ENCODE peak calls at places on chromosomes 12 and 14, in nine cellular contexts. W is AML-193; J is kidney glomerular epithelial cell; M is GM06990; O is PC-3; X is GM12892; Q is cardiac fibroblast; I is AG10803; A is stimulated activated CD4-positive, alpha-beta T cell treated with anti-CD3 and anti-CD28 coated beads, Interleukin-2, amount 100 ng/mL, for 48 hours. R is an unnamed sample.

GRCh38 chr12:12976366-12976765 is 23.7 kb downstream of the HEBP1 start:
- DNase-seq in W (no peak), J (peak), M (no peak), O (peak), X (no peak), Q (peak), I (peak), A (no peak), R (no peak)

GRCh38 chr12:49825360-49825970 is 2.7 kb downstream of the NCKAP5L start:
- DNase-seq in W (peak), J (no peak), M (no peak), O (no peak), X (no peak), Q (peak), I (peak), A (no peak), R (no peak)

GRCh38 chr14:104287301-104288009 is 149.1 kb downstream of the KIF26A start:
- DNase-seq in W (no peak), J (no peak), M (no peak), O (no peak), X (no peak), Q (no peak), I (no peak), A (no peak), R (no peak)

GRCh38 chr12:110042260-110042659 is 6.1 kb downstream of the C12orf76 start:
- DNase-seq in W (no peak), J (no peak), M (no peak), O (no peak), X (no peak), Q (no peak), I (no peak), A (no peak), R (no peak)

GRCh38 chr12:10069099-10069498 is 29.7 kb downstream of the CLEC1A start:
- DNase-seq in W (peak), J (no peak), M (no peak), O (no peak), X (no peak), Q (no peak), I (peak), A (no peak), R (no peak)

GRCh38 chr14:88044129-88044727 is 39.3 kb downstream of the GPR65 start:
- DNase-seq in W (no peak), J (no peak), M (no peak), O (peak), X (no peak), Q (peak), I (no peak), A (no peak), R (no peak)

GRCh38 chr14:35149239-35149638 is 26.9 kb downstream of the PRORP start:
- DNase-seq in W (no peak), J (no peak), M (no peak), O (no peak), X (no peak), Q (no peak), I (no peak), A (no peak), R (no peak)

GRCh38 chr14:34700622-34701130 is 13.7 kb downstream of the CFL2 start:
- DNase-seq in W (no peak), J (no peak), M (no peak), O (peak), X (no peak), Q (no peak), I (no peak), A (no peak), R (no peak)

GRCh38 chr12:18905134-18905533 is 167.2 kb downstream of the CAPZA3 start:
- DNase-seq in W (no peak), J (no peak), M (no peak), O (peak), X (no peak), Q (no peak), I (no peak), A (no peak), R (no peak)

GRCh38 chr14:96852823-96853422 is 55.7 kb downstream of the VRK1 start:
- DNase-seq in W (peak), J (peak), M (no peak), O (peak), X (no peak), Q (peak), I (peak), A (no peak), R (no peak)

GRCh38 chr12:33653362-33653761 is 213.7 kb upstream of the SYT10 start:
- DNase-seq in W (no peak), J (no peak), M (no peak), O (no peak), X (no peak), Q (no peak), I (no peak), A (no peak), R (no peak)

GRCh38 chr12:120126635-120127005 is 10.1 kb upstream of the RAB35 start:
- DNase-seq in W (peak), J (no peak), M (no peak), O (no peak), X (no peak), Q (peak), I (peak), A (no peak), R (no peak)

GRCh38 chr14:71056168-71056567 is 148.9 kb downstream of the PCNX1 start:
- DNase-seq in W (no peak), J (no peak), M (no peak), O (no peak), X (no peak), Q (no peak), I (no peak), A (no peak), R (no peak)

GRCh38 chr12:95623554-95624170 is 72.4 kb upstream of the USP44 start:
- DNase-seq in W (peak), J (peak), M (peak), O (peak), X (peak), Q (peak), I (peak), A (peak), R (peak)

GRCh38 chr12:83128529-83128928 is 441.8 kb downstream of the TMTC2 start:
- DNase-seq in W (no peak), J (no peak), M (no peak), O (no peak), X (no peak), Q (peak), I (peak), A (no peak), R (no peak)

GRCh38 chr14:44309336-44309735 is 197.7 kb downstream of the FSCB start:
- DNase-seq in W (no peak), J (no peak), M (no peak), O (peak), X (no peak), Q (no peak), I (no peak), A (no peak), R (no peak)

GRCh38 chr14:56590535-56590951 is 10.9 kb downstream of the TMEM260 start:
- DNase-seq in W (no peak), J (no peak), M (no peak), O (no peak), X (no peak), Q (peak), I (no peak), A (no peak), R (no peak)

GRCh38 chr14:28494196-28494595 is 272.4 kb upstream of the FOXG1 start:
- DNase-seq in W (no peak), J (no peak), M (no peak), O (peak), X (no peak), Q (no peak), I (no peak), A (no peak), R (no peak)

GRCh38 chr14:54175298-54175942 is 218.8 kb upstream of the BMP4 start:
- DNase-seq in W (peak), J (peak), M (no peak), O (peak), X (peak), Q (peak), I (peak), A (peak), R (peak)

GRCh38 chr12:5000204-5000603 is 43.5 kb upstream of the KCNA5 start:
- DNase-seq in W (no peak), J (no peak), M (no peak), O (no peak), X (no peak), Q (no peak), I (no peak), A (no peak), R (no peak)

GRCh38 chr12:69666798-69667197 is 32.3 kb downstream of the BEST3 start:
- DNase-seq in W (no peak), J (no peak), M (no peak), O (no peak), X (no peak), Q (no peak), I (no peak), A (no peak), R (no peak)

GRCh38 chr14:91511014-91511466 is 930 bp upstream of the PPP4R3A start:
- DNase-seq in W (peak), J (peak), M (no peak), O (peak), X (no peak), Q (no peak), I (no peak), A (no peak), R (no peak)

GRCh38 chr12:50647479-50647878 is 116.4 kb upstream of the ATF1 start:
- DNase-seq in W (no peak), J (peak), M (no peak), O (peak), X (no peak), Q (peak), I (peak), A (no peak), R (no peak)

GRCh38 chr12:1750300-1750699 is 59.4 kb downstream of the ADIPOR2 start:
- DNase-seq in W (no peak), J (no peak), M (no peak), O (no peak), X (no peak), Q (no peak), I (no peak), A (no peak), R (no peak)

GRCh38 chr12:56699020-56699661 is 11.1 kb upstream of the PTGES3 start:
- DNase-seq in W (peak), J (no peak), M (no peak), O (no peak), X (no peak), Q (peak), I (peak), A (no peak), R (no peak)

GRCh38 chr12:116508145-116509121 is 50.7 kb upstream of the MAP1LC3B2 start:
- DNase-seq in W (no peak), J (peak), M (no peak), O (peak), X (no peak), Q (peak), I (no peak), A (no peak), R (no peak)

GRCh38 chr12:124195226-124195938 is 99.5 kb upstream of the RFLNA start:
- DNase-seq in W (no peak), J (peak), M (no peak), O (no peak), X (no peak), Q (no peak), I (no peak), A (no peak), R (no peak)

GRCh38 chr12:52314511-52314910 is 6.7 kb downstream of the KRT83 start:
- DNase-seq in W (no peak), J (no peak), M (no peak), O (no peak), X (no peak), Q (no peak), I (no peak), A (no peak), R (no peak)

GRCh38 chr12:117847371-117847770 is 121.4 kb downstream of the KSR2 start:
- DNase-seq in W (no peak), J (no peak), M (no peak), O (no peak), X (no peak), Q (no peak), I (no peak), A (no peak), R (no peak)

GRCh38 chr12:92828565-92828964 is 100.5 kb downstream of the EEA1 start:
- DNase-seq in W (no peak), J (no peak), M (no peak), O (no peak), X (no peak), Q (no peak), I (no peak), A (no peak), R (no peak)

GRCh38 chr14:85789506-85789905 is 259.6 kb downstream of the FLRT2 start:
- DNase-seq in W (no peak), J (no peak), M (no peak), O (no peak), X (no peak), Q (no peak), I (no peak), A (no peak), R (no peak)

GRCh38 chr14:100523536-100524025 is 63.6 kb downstream of the BEGAIN start:
- DNase-seq in W (no peak), J (no peak), M (no peak), O (no peak), X (no peak), Q (no peak), I (no peak), A (no peak), R (no peak)

GRCh38 chr14:56487761-56488160 is 91.8 kb upstream of the TMEM260 start:
- DNase-seq in W (no peak), J (peak), M (no peak), O (peak), X (no peak), Q (peak), I (peak), A (no peak), R (no peak)

R was measured in omental fat pad.